ENCODE peak calls at places on chromosomes 16 and 17, in eight cellular contexts. V is Karpas-422, J is mammary epithelial cell, S is caudate nucleus, K is GM23248, P is body of pancreas, A is H9, H is HL-60. L is an unnamed sample.

GRCh38 chr16:12498077-12498476 is 305.6 kb downstream of the CPPED1 start:
- DNase-seq in V (no peak), J (no peak), S (no peak), K (no peak), P (peak), A (no peak), H (no peak), L (no peak)

GRCh38 chr16:53893731-53894435 is 189.9 kb downstream of the FTO start:
- DNase-seq in V (no peak), J (peak), S (no peak), K (peak), P (no peak), A (no peak), H (no peak), L (no peak)

GRCh38 chr17:16371742-16372141 is 9.1 kb upstream of the UBB start:
- DNase-seq in V (no peak), J (peak), S (no peak), K (peak), P (no peak), A (no peak), H (no peak), L (no peak)

GRCh38 chr16:1651509-1652342 is 26.4 kb upstream of the JPT2 start:
- DNase-seq in V (no peak), J (no peak), S (no peak), K (peak), P (no peak), A (no peak), H (no peak), L (no peak)

GRCh38 chr17:77373298-77374169 is 232.8 kb downstream of the SEC14L1 start:
- DNase-seq in V (no peak), J (no peak), S (no peak), K (peak), P (peak), A (peak), H (no peak), L (no peak)

GRCh38 chr17:3750926-3751325 is 27.2 kb downstream of the HASPIN start:
- DNase-seq in V (no peak), J (no peak), S (peak), K (no peak), P (no peak), A (no peak), H (no peak), L (no peak)

GRCh38 chr16:30773826-30774225 is 11.7 kb downstream of the RNF40 start:
- DNase-seq in V (no peak), J (no peak), S (no peak), K (no peak), P (no peak), A (no peak), H (no peak), L (no peak)

GRCh38 chr17:57773557-57773956 is 28.5 kb upstream of the CCDC182 start:
- DNase-seq in V (peak), J (no peak), S (no peak), K (no peak), P (no peak), A (peak), H (no peak), L (no peak)

GRCh38 chr16:3832669-3833068 is 47.8 kb downstream of the CREBBP start:
- DNase-seq in V (no peak), J (no peak), S (no peak), K (peak), P (no peak), A (no peak), H (no peak), L (no peak)

GRCh38 chr17:8062435-8062806 is 23.6 kb downstream of the ALOX15B start:
- DNase-seq in V (no peak), J (no peak), S (no peak), K (peak), P (no peak), A (no peak), H (no peak), L (no peak)

GRCh38 chr17:8059131-8059530 is 20.3 kb downstream of the ALOX15B start:
- DNase-seq in V (no peak), J (peak), S (no peak), K (no peak), P (no peak), A (no peak), H (no peak), L (no peak)

GRCh38 chr17:8057691-8058114 is 18.8 kb downstream of the ALOX15B start:
- DNase-seq in V (peak), J (peak), S (peak), K (peak), P (peak), A (peak), H (no peak), L (no peak)

GRCh38 chr17:8062807-8063483 is 24.1 kb downstream of the ALOX15B start:
- DNase-seq in V (no peak), J (no peak), S (no peak), K (no peak), P (no peak), A (no peak), H (no peak), L (no peak)

GRCh38 chr17:8060274-8060673 is 21.4 kb downstream of the ALOX15B start:
- DNase-seq in V (peak), J (peak), S (peak), K (peak), P (peak), A (peak), H (no peak), L (no peak)
- H3K27ac ChIP-seq in V (no peak), J (no peak), S (no peak), K (no peak), P (no peak), A (no peak), H (no peak), L (no peak)

GRCh38 chr17:82246365-82247174 is 17.7 kb downstream of the SLC16A3 start:
- DNase-seq in V (no peak), J (peak), S (no peak), K (peak), P (no peak), A (no peak), H (no peak), L (peak)

GRCh38 chr17:82245144-82246039 is 16.6 kb downstream of the SLC16A3 start:
- DNase-seq in V (no peak), J (peak), S (no peak), K (no peak), P (no peak), A (peak), H (no peak), L (no peak)

GRCh38 chr17:82247175-82247823 is 18.5 kb downstream of the SLC16A3 start:
- DNase-seq in V (no peak), J (no peak), S (no peak), K (no peak), P (no peak), A (no peak), H (no peak), L (no peak)

GRCh38 chr17:82244413-82245140 is 15.7 kb downstream of the SLC16A3 start:
- DNase-seq in V (no peak), J (no peak), S (no peak), K (peak), P (no peak), A (no peak), H (peak), L (no peak)

GRCh38 chr17:82246040-82246364 is 17.2 kb downstream of the SLC16A3 start:
- DNase-seq in V (no peak), J (no peak), S (no peak), K (no peak), P (no peak), A (no peak), H (no peak), L (no peak)
- H3K27ac ChIP-seq in V (no peak), J (peak), S (no peak), K (peak), P (no peak), A (no peak), H (no peak), L (peak)

GRCh38 chr16:81514041-81514559 is 69.5 kb downstream of the CMIP start:
- DNase-seq in V (no peak), J (no peak), S (no peak), K (no peak), P (no peak), A (no peak), H (no peak), L (no peak)

GRCh38 chr16:81514568-81515258 is 70.1 kb downstream of the CMIP start:
- DNase-seq in V (no peak), J (no peak), S (no peak), K (no peak), P (no peak), A (no peak), H (no peak), L (no peak)

GRCh38 chr16:81511371-81511770 is 66.8 kb downstream of the CMIP start:
- DNase-seq in V (no peak), J (peak), S (no peak), K (peak), P (no peak), A (no peak), H (no peak), L (no peak)

GRCh38 chr16:81515281-81515680 is 70.7 kb downstream of the CMIP start:
- DNase-seq in V (no peak), J (no peak), S (no peak), K (no peak), P (no peak), A (no peak), H (no peak), L (no peak)

DNA sequence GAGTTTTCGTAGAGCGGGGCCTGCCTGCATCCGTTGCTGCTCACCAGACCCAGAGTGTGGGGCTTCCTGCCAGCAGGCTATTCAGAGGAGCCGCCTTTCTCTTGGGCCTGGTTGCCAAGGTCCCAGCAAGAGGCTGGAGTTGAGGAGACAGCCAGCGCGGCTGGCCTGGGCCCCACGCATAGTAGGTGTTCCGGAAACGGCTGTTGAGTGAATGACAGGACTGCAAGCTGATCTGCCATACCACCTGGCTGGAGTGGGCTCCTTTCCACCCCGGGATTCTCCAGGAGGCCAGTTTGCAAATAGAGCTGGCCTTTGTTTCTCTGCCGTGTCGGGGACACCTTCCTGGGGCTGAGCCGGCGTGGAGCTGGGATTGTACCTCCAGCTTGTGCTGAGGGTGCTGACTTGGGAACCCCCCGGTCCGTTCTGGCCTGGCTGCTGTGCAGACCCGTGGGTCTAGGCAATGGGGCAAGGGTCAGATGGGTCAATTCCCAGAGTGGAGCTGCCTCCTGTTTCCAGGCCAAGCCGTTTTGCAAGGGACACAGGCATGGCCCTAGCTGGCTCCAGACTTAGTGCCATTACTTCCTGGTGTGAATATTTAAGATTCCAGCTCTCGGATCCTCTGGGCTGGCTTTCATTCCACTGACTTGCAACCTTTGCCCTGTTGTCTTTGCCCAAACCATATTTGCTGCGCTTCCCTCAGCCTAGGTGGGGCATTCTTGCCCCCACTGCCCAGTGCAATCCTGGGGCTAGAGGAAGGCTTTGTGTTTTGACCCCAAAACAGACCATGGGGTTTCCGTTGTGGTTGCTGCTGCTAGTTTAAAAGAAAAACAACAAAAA is 68.8 kb downstream of the CMIP start:
- DNase-seq in V (no peak), J (no peak), S (peak), K (peak), P (no peak), A (peak), H (no peak), L (no peak)
- H3K27ac ChIP-seq in V (no peak), J (no peak), S (no peak), K (no peak), P (peak), A (no peak), H (no peak), L (peak)

DNA sequence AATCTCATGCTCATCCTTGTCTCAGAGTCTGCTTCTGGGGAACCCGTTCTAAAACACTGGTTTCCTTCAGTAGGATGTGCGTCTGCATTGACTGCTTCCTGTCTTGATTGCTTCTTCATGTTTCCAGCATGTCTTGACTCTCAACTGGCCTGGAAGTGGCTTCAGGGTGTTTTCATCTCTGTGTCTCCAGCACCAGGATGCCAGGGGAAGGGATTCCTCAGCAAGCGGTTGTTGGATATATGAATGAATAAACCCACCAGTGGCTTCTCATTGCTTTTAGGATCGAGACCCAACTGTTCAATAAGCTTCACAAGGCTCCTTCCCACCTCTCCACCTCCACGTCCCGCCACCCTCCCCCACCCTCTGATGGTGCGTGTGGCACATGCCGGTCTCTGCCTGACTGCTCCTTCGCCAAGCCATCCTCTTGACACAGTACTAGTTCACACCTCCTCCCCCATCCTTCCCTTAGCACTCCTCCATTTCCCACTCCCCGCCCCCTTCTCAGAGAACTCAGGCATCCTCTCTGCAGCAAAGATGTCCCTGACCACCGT is 14.1 kb upstream of the TNS4 start:
- DNase-seq in V (no peak), J (no peak), S (no peak), K (no peak), P (no peak), A (no peak), H (no peak), L (no peak)
- H3K27ac ChIP-seq in V (no peak), J (no peak), S (no peak), K (no peak), P (no peak), A (no peak), H (no peak), L (peak)

DNA sequence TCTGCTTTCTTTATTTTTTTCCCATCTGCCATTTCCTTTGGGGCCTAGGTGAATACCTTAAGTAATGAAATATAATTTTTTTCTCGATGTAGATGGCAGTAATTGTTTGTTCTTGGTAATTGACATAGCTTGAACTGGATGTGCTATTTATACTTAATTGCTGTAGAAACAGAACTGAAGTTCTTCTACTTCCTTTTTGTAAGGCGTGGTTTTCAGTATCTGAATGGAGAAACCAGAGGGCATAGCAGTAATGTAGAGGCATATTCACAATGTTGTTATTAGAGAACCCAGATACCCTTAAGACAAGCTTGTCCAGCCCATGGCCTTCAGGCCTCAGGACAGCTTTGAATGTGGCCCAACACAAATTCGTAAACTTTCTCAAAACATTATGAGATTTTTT is 16.4 kb downstream of the ATP6V0A1 start:
- DNase-seq in V (no peak), J (no peak), S (no peak), K (no peak), P (no peak), A (no peak), H (no peak), L (no peak)
- H3K27ac ChIP-seq in V (no peak), J (no peak), S (no peak), K (no peak), P (no peak), A (no peak), H (no peak), L (no peak)

GRCh38 chr16:17369441-17369951 is 101.3 kb downstream of the XYLT1 start:
- DNase-seq in V (peak), J (no peak), S (no peak), K (no peak), P (peak), A (no peak), H (peak), L (no peak)
- H3K27ac ChIP-seq in V (peak), J (no peak), S (no peak), K (no peak), P (peak), A (no peak), H (peak), L (no peak)

DNA sequence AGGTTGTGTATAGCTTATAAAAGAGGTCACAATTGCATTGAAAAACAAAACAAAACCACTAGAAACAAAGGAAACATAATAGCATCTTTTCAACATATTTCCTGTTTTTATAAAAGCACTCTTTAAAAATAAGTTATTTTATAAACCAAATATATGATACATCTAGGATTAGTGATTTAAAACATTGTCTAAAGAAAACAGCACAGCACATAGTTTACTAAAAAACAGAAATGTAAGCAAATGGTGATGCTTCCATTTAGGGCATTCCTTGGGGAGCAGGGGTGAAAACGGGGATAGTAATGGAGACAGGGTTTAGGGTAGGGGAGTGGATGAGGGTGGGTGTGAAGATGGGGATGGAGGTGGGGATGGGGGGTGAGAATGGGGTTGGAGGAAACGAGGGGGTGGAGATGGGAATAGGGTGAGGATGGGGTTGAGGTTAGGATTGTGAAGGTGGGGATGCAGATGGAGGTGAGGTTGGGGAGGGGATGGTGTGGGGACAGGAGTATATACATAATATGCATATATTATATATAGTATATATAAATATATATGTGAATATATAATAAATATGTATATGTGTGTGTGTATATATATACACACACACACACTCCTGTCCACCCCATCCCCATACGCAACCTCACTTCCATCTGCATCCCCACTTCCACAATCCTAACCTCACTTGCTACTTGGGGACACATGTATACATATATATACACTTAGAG is 1519.5 kb downstream of the CDH11 start:
- DNase-seq in V (no peak), J (no peak), S (no peak), K (no peak), P (no peak), A (no peak), H (no peak), L (no peak)
- H3K27ac ChIP-seq in V (no peak), J (no peak), S (no peak), K (no peak), P (no peak), A (no peak), H (no peak), L (no peak)

DNA sequence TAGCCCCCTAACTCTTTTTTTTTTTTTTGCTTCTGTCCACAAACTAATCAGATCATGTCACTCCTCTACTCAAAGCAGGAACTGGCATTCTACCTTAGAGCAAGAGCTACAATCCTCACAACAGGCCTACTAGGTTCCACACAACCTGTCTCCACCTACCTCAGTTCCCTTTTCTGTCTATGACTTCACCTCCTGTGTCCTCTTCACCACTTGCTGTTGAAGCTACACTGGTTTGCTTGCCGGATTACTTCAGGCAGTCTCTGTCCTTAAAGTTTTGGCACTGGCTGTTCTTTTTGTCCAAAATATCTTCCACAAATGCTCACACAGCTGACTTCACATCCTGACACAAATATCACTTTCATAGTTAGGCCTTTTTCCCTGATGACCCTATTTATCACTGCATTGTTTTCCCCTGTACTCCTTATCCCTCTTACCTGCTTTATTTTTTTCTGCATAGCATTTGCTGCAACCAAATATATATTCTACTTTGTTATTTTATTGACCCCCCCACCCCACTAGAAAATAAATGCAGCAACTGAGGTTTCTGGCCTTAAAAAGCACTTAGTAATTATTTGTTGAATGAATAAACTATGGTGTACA is 72.0 kb downstream of the KANSL1 start:
- DNase-seq in V (peak), J (no peak), S (no peak), K (no peak), P (no peak), A (no peak), H (no peak), L (no peak)
- H3K27ac ChIP-seq in V (peak), J (no peak), S (peak), K (no peak), P (no peak), A (no peak), H (no peak), L (no peak)

DNA sequence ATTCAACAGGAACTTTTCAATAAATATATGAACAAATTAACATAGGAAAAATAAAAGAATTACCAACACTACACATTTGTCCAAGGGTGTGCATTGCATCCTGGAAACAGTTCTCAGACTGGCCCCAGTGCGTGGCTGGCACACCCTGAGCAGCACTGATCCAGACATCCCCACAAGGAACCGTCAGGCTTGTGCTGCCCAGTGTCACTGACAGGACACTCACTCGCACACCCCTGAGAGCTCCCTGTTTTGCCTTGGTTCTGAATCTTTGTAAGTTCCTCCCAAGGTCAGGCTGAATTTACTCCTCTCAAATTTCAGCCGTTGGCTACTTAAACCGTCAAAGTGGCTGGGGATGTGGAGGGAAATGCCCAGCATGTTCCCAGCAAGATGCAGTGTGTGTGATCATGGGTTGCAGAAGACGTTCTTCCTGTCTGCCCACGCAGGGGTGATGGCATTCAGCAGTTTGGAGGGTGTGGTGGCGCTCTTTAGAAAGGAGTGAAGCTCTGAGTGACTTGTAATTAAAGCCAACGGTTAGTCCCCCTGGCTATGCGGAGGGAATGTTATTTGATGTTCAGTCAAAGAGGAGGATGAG is 1.7 kb downstream of the MT2A start:
- DNase-seq in V (peak), J (peak), S (peak), K (peak), P (peak), A (no peak), H (no peak), L (no peak)
- H3K27ac ChIP-seq in V (peak), J (peak), S (peak), K (peak), P (peak), A (no peak), H (peak), L (peak)

L was measured in epithelial cell of prostate.